ENCODE peak calls at places on chromosomes 2 and 18, in four cellular contexts. One of them, this sample, is unnamed.

GRCh38 chr2:105418527-105418926 is 19.7 kb upstream of the FHL2 start:
- DNase-seq in H1: no peak
- DNase-seq in IMR-90: no peak
- DNase-seq in H9: no peak
- DNase-seq in this sample: no peak

GRCh38 chr2:30262716-30263309 is 31.5 kb downstream of the LBH start:
- DNase-seq in H1: no peak
- DNase-seq in IMR-90: no peak
- DNase-seq in H9: no peak
- DNase-seq in this sample: no peak

GRCh38 chr2:57570961-57571360 is 475.6 kb upstream of the VRK2 start:
- DNase-seq in H1: no peak
- DNase-seq in IMR-90: no peak
- DNase-seq in H9: no peak
- DNase-seq in this sample: no peak

GRCh38 chr2:156430978-156431358 is 5.2 kb upstream of the GPD2 start:
- DNase-seq in H1: no peak
- DNase-seq in IMR-90: peak; percentile 73
- DNase-seq in H9: no peak
- DNase-seq in this sample: peak; percentile 74

GRCh38 chr18:44679056-44679911 is 1.4 kb upstream of the SETBP1 start:
- DNase-seq in H1: peak; percentile 46
- DNase-seq in IMR-90: peak; percentile 81
- DNase-seq in H9: peak; percentile 79
- DNase-seq in this sample: peak; percentile 92

GRCh38 chr2:67994716-67995115 is 68.1 kb downstream of the C1D start:
- DNase-seq in H1: no peak
- DNase-seq in IMR-90: no peak
- DNase-seq in H9: no peak
- DNase-seq in this sample: no peak

GRCh38 chr18:48803518-48803917 is 147.2 kb downstream of the SMAD7 start:
- DNase-seq in H1: no peak
- DNase-seq in IMR-90: no peak
- DNase-seq in H9: peak; percentile 18
- DNase-seq in this sample: no peak

GRCh38 chr2:110773470-110773921 is 41.1 kb downstream of the ACOXL start:
- DNase-seq in H1: no peak
- DNase-seq in IMR-90: no peak
- DNase-seq in H9: no peak
- DNase-seq in this sample: no peak

GRCh38 chr2:54553075-54553474 is 96.9 kb downstream of the SPTBN1 start:
- DNase-seq in H1: no peak
- DNase-seq in IMR-90: no peak
- DNase-seq in H9: no peak
- DNase-seq in this sample: no peak

GRCh38 chr2:105455488-105455991 is 56.7 kb upstream of the FHL2 start:
- DNase-seq in H1: no peak
- DNase-seq in IMR-90: peak; percentile 92
- DNase-seq in H9: no peak
- DNase-seq in this sample: peak; percentile 45

GRCh38 chr2:2189112-2189398 is 142.0 kb downstream of the MYT1L start:
- DNase-seq in H1: no peak
- DNase-seq in IMR-90: no peak
- DNase-seq in H9: no peak
- DNase-seq in this sample: no peak

GRCh38 chr2:197915548-197916265 is 111.3 kb downstream of the PLCL1 start:
- DNase-seq in H1: no peak
- DNase-seq in IMR-90: peak; percentile 70
- DNase-seq in H9: no peak
- DNase-seq in this sample: no peak

GRCh38 chr2:233707979-233708644 is 4.6 kb upstream of the UGT1A5 start:
- DNase-seq in H1: no peak
- DNase-seq in IMR-90: peak; percentile 54
- DNase-seq in H9: no peak
- DNase-seq in this sample: no peak

GRCh38 chr2:73984203-73984921 is at the start of gene TET3:
- DNase-seq in H1: no peak
- DNase-seq in IMR-90: no peak
- DNase-seq in H9: peak; percentile 40
- DNase-seq in this sample: no peak

GRCh38 chr2:210553371-210553770 is 3.0 kb upstream of the CPS1 start:
- DNase-seq in H1: no peak
- DNase-seq in IMR-90: no peak
- DNase-seq in H9: no peak
- DNase-seq in this sample: peak; percentile 24

GRCh38 chr2:190842606-190843104 is 38.0 kb upstream of the GLS start:
- DNase-seq in H1: no peak
- DNase-seq in IMR-90: no peak
- DNase-seq in H9: no peak
- DNase-seq in this sample: no peak

GRCh38 chr2:148569221-148569620 is 75.3 kb upstream of the EPC2 start:
- DNase-seq in H1: no peak
- DNase-seq in IMR-90: no peak
- DNase-seq in H9: no peak
- DNase-seq in this sample: no peak

GRCh38 chr2:158810761-158811470 is 15.8 kb downstream of the DAPL1 start:
- DNase-seq in H1: no peak
- DNase-seq in IMR-90: no peak
- DNase-seq in H9: no peak
- DNase-seq in this sample: no peak

GRCh38 chr2:235191486-235191885 is 239.7 kb downstream of the SH3BP4 start:
- DNase-seq in H1: no peak
- DNase-seq in IMR-90: no peak
- DNase-seq in H9: no peak
- DNase-seq in this sample: no peak

GRCh38 chr2:236047886-236048540 is 120.2 kb downstream of the GBX2 start:
- DNase-seq in H1: no peak
- DNase-seq in IMR-90: no peak
- DNase-seq in H9: no peak
- DNase-seq in this sample: no peak

GRCh38 chr18:41881285-41881684 is 73.7 kb upstream of the PIK3C3 start:
- DNase-seq in H1: no peak
- DNase-seq in IMR-90: peak; percentile 82
- DNase-seq in H9: no peak
- DNase-seq in this sample: no peak

GRCh38 chr18:32548688-32549087 is 78.0 kb upstream of the GAREM1 start:
- DNase-seq in H1: peak; percentile 17
- DNase-seq in IMR-90: no peak
- DNase-seq in H9: peak; percentile 46
- DNase-seq in this sample: peak; percentile 85

GRCh38 chr18:376307-376706 is 108.5 kb upstream of the THOC1 start:
- DNase-seq in H1: no peak
- DNase-seq in IMR-90: peak; percentile 13
- DNase-seq in H9: no peak
- DNase-seq in this sample: no peak

GRCh38 chr2:11784747-11785610 is 38.5 kb downstream of the LPIN1 start:
- DNase-seq in H1: peak; percentile 17
- DNase-seq in IMR-90: peak; percentile 63
- DNase-seq in H9: peak; percentile 80
- DNase-seq in this sample: peak; percentile 62

GRCh38 chr2:45134726-45135125 is 125.5 kb upstream of the SIX2 start:
- DNase-seq in H1: no peak
- DNase-seq in IMR-90: peak; percentile 7
- DNase-seq in H9: no peak
- DNase-seq in this sample: no peak

GRCh38 chr18:75405341-75405740 is 22.2 kb downstream of the SMIM21 start:
- DNase-seq in H1: no peak
- DNase-seq in IMR-90: peak; percentile 45
- DNase-seq in H9: no peak
- DNase-seq in this sample: no peak
- H3K56ac ChIP-seq in H1: no peak overlapping the region
- H3K56ac ChIP-seq in IMR-90: no peak overlapping the region
- H3K56ac ChIP-seq in H9: no peak overlapping the region
- H3K56ac ChIP-seq in this sample: no peak overlapping the region

GRCh38 chr18:55781481-55781957 is 193.5 kb upstream of the TCF4 start:
- DNase-seq in H1: no peak
- DNase-seq in IMR-90: peak; percentile 77
- DNase-seq in H9: peak; percentile 72
- DNase-seq in this sample: peak; percentile 95

GRCh38 chr18:55779461-55779710 is 191.4 kb upstream of the TCF4 start:
- DNase-seq in H1: no peak
- DNase-seq in IMR-90: no peak
- DNase-seq in H9: no peak
- DNase-seq in this sample: peak; percentile 84

GRCh38 chr18:55778731-55779460 is 190.9 kb upstream of the TCF4 start:
- DNase-seq in H1: no peak
- DNase-seq in IMR-90: no peak
- DNase-seq in H9: no peak
- DNase-seq in this sample: peak; percentile 71

GRCh38 chr18:55779711-55780590 is 192.0 kb upstream of the TCF4 start:
- DNase-seq in H1: no peak
- DNase-seq in IMR-90: peak; percentile 30
- DNase-seq in H9: peak; percentile 60
- DNase-seq in this sample: peak; percentile 63

DNA sequence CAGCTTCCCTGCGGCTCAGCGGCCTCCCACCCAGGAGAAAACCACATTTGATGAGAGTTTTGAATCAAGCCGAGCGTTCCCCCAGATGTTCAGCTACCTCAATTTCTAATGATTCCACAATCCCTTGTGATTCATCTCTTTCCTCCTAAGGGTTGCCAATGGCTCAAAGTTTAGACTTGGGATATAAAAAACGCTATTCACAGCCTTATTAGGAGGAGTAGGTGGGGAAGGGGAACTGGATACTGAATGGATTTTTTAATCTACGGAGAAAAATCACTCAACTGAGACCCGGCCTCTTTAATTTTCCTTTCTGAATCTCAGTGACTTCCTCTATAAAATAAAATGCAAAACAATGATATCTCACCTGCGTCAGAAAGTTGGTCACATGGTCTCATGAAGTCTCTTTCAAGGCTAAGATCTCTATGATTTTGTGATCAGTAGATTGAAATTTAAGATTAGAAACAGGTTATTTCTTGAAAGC is 192.6 kb upstream of the TCF4 start:
- DNase-seq in H1: no peak
- DNase-seq in IMR-90: peak; percentile 48
- DNase-seq in H9: no peak
- DNase-seq in this sample: no peak
- H2AK5ac ChIP-seq in H1: no peak overlapping the region
- H2AK5ac ChIP-seq in IMR-90: peak overlapping the region; percentile 38
- H2AK5ac ChIP-seq in H9: no peak overlapping the region
- H2AK5ac ChIP-seq in this sample: no peak overlapping the region

GRCh38 chr2:207892676-207893402 is 123.1 kb upstream of the FZD5 start:
- DNase-seq in H1: no peak
- DNase-seq in IMR-90: no peak
- DNase-seq in H9: no peak
- DNase-seq in this sample: no peak
- H3K56ac ChIP-seq in H1: no peak overlapping the region
- H3K56ac ChIP-seq in IMR-90: no peak overlapping the region
- H3K56ac ChIP-seq in H9: no peak overlapping the region
- H3K56ac ChIP-seq in this sample: no peak overlapping the region

DNA sequence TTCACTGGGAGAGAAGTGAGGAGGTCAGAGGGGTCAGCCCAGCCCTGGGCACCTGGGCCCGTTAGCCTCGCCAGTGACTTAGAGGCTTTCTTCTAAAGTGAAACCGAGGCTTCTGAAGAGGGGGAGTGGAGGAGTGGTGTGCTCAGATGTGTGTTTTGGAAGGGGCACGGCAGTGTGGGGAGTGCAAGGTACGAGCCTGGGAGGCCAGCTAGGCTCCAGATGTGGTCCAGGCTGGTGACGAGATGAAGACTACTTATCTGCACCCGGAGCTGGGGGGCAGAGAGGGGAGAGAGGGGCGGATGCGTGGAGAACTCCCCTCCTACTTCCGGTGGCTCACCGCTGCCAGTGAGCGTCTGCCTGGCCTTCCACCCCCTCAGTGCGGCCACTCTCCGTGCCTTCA is 371.3 kb upstream of the HS6ST1 start:
- DNase-seq in H1: no peak
- DNase-seq in IMR-90: no peak
- DNase-seq in H9: no peak
- DNase-seq in this sample: no peak
- H2AK5ac ChIP-seq in H1: no peak overlapping the region
- H2AK5ac ChIP-seq in IMR-90: no peak overlapping the region
- H2AK5ac ChIP-seq in H9: no peak overlapping the region
- H2AK5ac ChIP-seq in this sample: no peak overlapping the region

DNA sequence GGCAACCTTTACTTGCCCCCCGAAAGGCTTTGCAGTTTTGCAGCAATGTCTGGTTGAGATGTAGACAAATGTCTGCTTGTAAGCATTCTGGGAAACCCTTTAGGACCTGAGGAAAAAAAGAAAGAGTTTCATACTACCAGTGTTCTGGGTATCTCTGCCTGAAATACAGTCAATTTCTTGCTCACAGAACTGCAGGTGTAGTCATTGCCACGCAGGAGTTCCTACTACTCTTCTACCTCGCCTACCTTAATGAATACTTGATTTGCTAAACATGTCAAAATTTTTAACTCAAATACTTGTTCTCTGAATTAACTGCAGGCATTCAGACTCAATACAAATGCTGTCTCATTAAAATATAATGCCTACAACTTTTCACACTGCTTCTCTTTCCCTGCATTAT is 56.4 kb downstream of the GCA start:
- DNase-seq in H1: no peak
- DNase-seq in IMR-90: no peak
- DNase-seq in H9: no peak
- DNase-seq in this sample: no peak
- H3K56ac ChIP-seq in H1: no peak overlapping the region
- H3K56ac ChIP-seq in IMR-90: no peak overlapping the region
- H3K56ac ChIP-seq in H9: no peak overlapping the region
- H3K56ac ChIP-seq in this sample: no peak overlapping the region

This sample was measured in mesendoderm.